ENCODE peak calls at places on chromosomes 5 and 9, in six cellular contexts. J is A549; R is cardiac muscle cell; I is T-cell; M is neural crest cell; U is CD4-positive, alpha-beta T cell. V is an unnamed sample.

GRCh38 chr9:106960238-106960637 is 97.3 kb downstream of the ZNF462 start:
- DNase-seq in J (no peak), R (no peak), I (no peak), M (no peak), U (no peak), V (no peak)

GRCh38 chr9:85118990-85119755 is 449.6 kb downstream of the NTRK2 start:
- DNase-seq in J (peak; percentile 4), R (no peak), I (no peak), M (no peak), U (no peak), V (no peak)

GRCh38 chr5:99019812-99020697 is 91.2 kb upstream of the CHD1 start:
- DNase-seq in J (peak; percentile 40), R (no peak), I (no peak), M (no peak), U (no peak), V (peak; percentile 50)

GRCh38 chr5:71658916-71659661 is 60.0 kb upstream of the CARTPT start:
- DNase-seq in J (peak; percentile 33), R (no peak), I (no peak), M (no peak), U (no peak), V (no peak)

GRCh38 chr5:56026863-56027300 is 32.1 kb upstream of the IL6ST start:
- DNase-seq in J (peak; percentile 61), R (no peak), I (no peak), M (no peak), U (no peak), V (no peak)

GRCh38 chr5:124932791-124933600 is 186.6 kb upstream of the ZNF608 start:
- DNase-seq in J (no peak), R (no peak), I (no peak), M (no peak), U (no peak), V (no peak)

GRCh38 chr5:154215531-154215930 is 25.0 kb downstream of the GALNT10 start:
- DNase-seq in J (no peak), R (no peak), I (no peak), M (no peak), U (no peak), V (no peak)

GRCh38 chr5:135493406-135494180 is 41.4 kb upstream of the TIFAB start:
- DNase-seq in J (peak; percentile 46), R (no peak), I (no peak), M (no peak), U (no peak), V (no peak)

GRCh38 chr5:115939059-115939458 is 23.2 kb upstream of the LVRN start:
- DNase-seq in J (no peak), R (no peak), I (no peak), M (no peak), U (no peak), V (no peak)

GRCh38 chr9:80410106-80410505 is 838.3 kb downstream of the TLE4 start:
- DNase-seq in J (no peak), R (no peak), I (no peak), M (peak; percentile 3), U (no peak), V (no peak)

GRCh38 chr5:54091416-54092130 is 218.8 kb downstream of the ARL15 start:
- DNase-seq in J (no peak), R (no peak), I (no peak), M (no peak), U (no peak), V (no peak)

GRCh38 chr5:138033916-138034315 is 1.0 kb upstream of the FAM13B start:
- DNase-seq in J (no peak), R (no peak), I (no peak), M (no peak), U (no peak), V (no peak)

GRCh38 chr9:114223564-114224246 is 68.4 kb downstream of the COL27A1 start:
- DNase-seq in J (peak; percentile 61), R (no peak), I (no peak), M (no peak), U (no peak), V (no peak)

GRCh38 chr5:100430268-100430900 is 104.8 kb upstream of the FAM174A start:
- DNase-seq in J (peak; percentile 41), R (peak; percentile 73), I (peak; percentile 18), M (peak; percentile 57), U (peak; percentile 25), V (no peak)

GRCh38 chr5:87966213-87966612 is 302.4 kb downstream of the TMEM161B start:
- DNase-seq in J (no peak), R (no peak), I (no peak), M (no peak), U (no peak), V (no peak)

GRCh38 chr5:135190345-135191083 is 156.5 kb upstream of the PITX1 start:
- DNase-seq in J (no peak), R (no peak), I (no peak), M (no peak), U (no peak), V (no peak)

GRCh38 chr9:101047848-101048402 is 19.4 kb downstream of the PLPPR1 start:
- DNase-seq in J (no peak), R (no peak), I (no peak), M (no peak), U (no peak), V (no peak)

GRCh38 chr9:111966851-111967250 is 70.2 kb downstream of the UGCG start:
- DNase-seq in J (peak; percentile 76), R (no peak), I (no peak), M (no peak), U (no peak), V (no peak)

GRCh38 chr5:168423478-168423877 is 62.8 kb upstream of the RARS1 start:
- DNase-seq in J (no peak), R (no peak), I (no peak), M (no peak), U (no peak), V (no peak)

V was measured in NCI-H774.